ENCODE peak calls at places on chromosomes 11 and 22, in nine cellular contexts. E, U, R, A, T, S, B, J and Q are unnamed samples.

GRCh38 chr11:61111786-61112517 is 9.7 kb downstream of the CD5 start:
- DNase-seq in E (peak; percentile 11), U (no peak), R (no peak), A (no peak), T (no peak), S (no peak), B (peak; percentile 51), J (no peak), Q (no peak)

GRCh38 chr11:13338437-13339069 is 61.0 kb downstream of the BMAL1 start:
- DNase-seq in E (peak; percentile 78), U (no peak), R (no peak), A (no peak), T (peak; percentile 65), S (peak; percentile 50), B (no peak), J (no peak), Q (no peak)

GRCh38 chr11:95150977-95151684 is 61.5 kb downstream of the ENDOD1 start:
- DNase-seq in E (peak; percentile 90), U (peak; percentile 82), R (peak; percentile 94), A (peak; percentile 91), T (peak; percentile 90), S (peak; percentile 93), B (peak; percentile 95), J (peak; percentile 42), Q (peak; percentile 94)

GRCh38 chr11:133810766-133811165 is 34.5 kb downstream of the SPATA19 start:
- DNase-seq in E (no peak), U (no peak), R (no peak), A (no peak), T (no peak), S (no peak), B (no peak), J (no peak), Q (no peak)

GRCh38 chr22:49929553-49929979 is 11.1 kb downstream of the CRELD2 start:
- DNase-seq in E (peak; percentile 41), U (peak; percentile 88), R (peak; percentile 86), A (peak; percentile 67), T (no peak), S (peak; percentile 46), B (no peak), J (peak; percentile 35), Q (peak; percentile 30)

GRCh38 chr11:72831521-72832300 is 17.5 kb downstream of the ATG16L2 start:
- DNase-seq in E (peak; percentile 78), U (peak; percentile 54), R (peak; percentile 87), A (peak; percentile 77), T (peak; percentile 77), S (peak; percentile 85), B (peak; percentile 68), J (peak; percentile 64), Q (peak; percentile 84)

GRCh38 chr11:60950024-60950423 is 2.0 kb downstream of the SLC15A3 start:
- DNase-seq in E (peak; percentile 28), U (no peak), R (no peak), A (no peak), T (no peak), S (no peak), B (no peak), J (no peak), Q (no peak)

GRCh38 chr11:1884123-1884415 is 7.6 kb downstream of the PRR33 start:
- DNase-seq in E (no peak), U (no peak), R (peak; percentile 36), A (no peak), T (no peak), S (no peak), B (no peak), J (no peak), Q (no peak)

GRCh38 chr11:17845431-17845881 is 110.9 kb downstream of the KCNC1 start:
- DNase-seq in E (peak; percentile 37), U (no peak), R (no peak), A (no peak), T (peak; percentile 95), S (peak; percentile 56), B (no peak), J (no peak), Q (peak; percentile 80)

GRCh38 chr11:94674005-94674491 is 94.1 kb upstream of the AMOTL1 start:
- DNase-seq in E (no peak), U (no peak), R (no peak), A (no peak), T (no peak), S (no peak), B (no peak), J (no peak), Q (no peak)

GRCh38 chr11:1392561-1392960 is 2.8 kb downstream of the BRSK2 start:
- DNase-seq in E (no peak), U (no peak), R (no peak), A (no peak), T (no peak), S (no peak), B (no peak), J (no peak), Q (no peak)

GRCh38 chr11:46149342-46149741 is 28.1 kb upstream of the PHF21A start:
- DNase-seq in E (no peak), U (no peak), R (no peak), A (no peak), T (no peak), S (no peak), B (no peak), J (no peak), Q (no peak)

GRCh38 chr22:45544588-45545170 is 42.0 kb downstream of the FBLN1 start:
- DNase-seq in E (no peak), U (no peak), R (no peak), A (no peak), T (peak; percentile 61), S (peak; percentile 91), B (no peak), J (no peak), Q (peak; percentile 70)

GRCh38 chr11:57597971-57598830 is 716 bp downstream of the SERPING1 start:
- DNase-seq in E (peak; percentile 72), U (peak; percentile 1), R (peak; percentile 88), A (peak; percentile 48), T (peak; percentile 78), S (peak; percentile 88), B (no peak), J (no peak), Q (peak; percentile 69)

GRCh38 chr11:34620820-34621792 is at the start of gene EHF:
- DNase-seq in E (no peak), U (no peak), R (no peak), A (no peak), T (no peak), S (no peak), B (peak; percentile 74), J (no peak), Q (no peak)

GRCh38 chr22:17400305-17400704 is 31.0 kb downstream of the CECR2 start:
- DNase-seq in E (no peak), U (no peak), R (no peak), A (no peak), T (no peak), S (no peak), B (no peak), J (no peak), Q (no peak)

GRCh38 chr11:67054851-67055523 is 1.7 kb upstream of the RHOD start:
- DNase-seq in E (peak; percentile 48), U (peak; percentile 14), R (peak; percentile 81), A (no peak), T (peak; percentile 81), S (peak; percentile 83), B (peak; percentile 98), J (peak; percentile 40), Q (peak; percentile 88)

GRCh38 chr11:11975201-11976092 is 33.0 kb downstream of the DKK3 start:
- DNase-seq in E (no peak), U (no peak), R (peak; percentile 27), A (no peak), T (no peak), S (no peak), B (peak; percentile 22), J (no peak), Q (no peak)